ENCODE peak calls at places on chromosomes 11 and 22, in seven cellular contexts. One of them, this sample, is unnamed.

GRCh38 chr11:115439385-115439784 is 64.8 kb downstream of the CADM1 start:
- DNase-seq in iPS DF 6.9: no peak
- DNase-seq in heart right ventricle: no peak
- DNase-seq in HFF-Myc: no peak
- DNase-seq in colonic mucosa: no peak
- DNase-seq in naive thymus-derived CD4-positive, alpha-beta T cell: no peak
- DNase-seq in skeletal muscle cell: no peak
- DNase-seq in this sample: peak

GRCh38 chr11:86069408-86070086 is 663 bp upstream of the PICALM start:
- DNase-seq in naive thymus-derived CD4-positive, alpha-beta T cell: no peak
- DNase-seq in skeletal muscle cell: peak
- DNase-seq in colonic mucosa: peak
- DNase-seq in iPS DF 6.9: peak
- DNase-seq in HFF-Myc: peak
- DNase-seq in heart right ventricle: peak
- DNase-seq in this sample: peak

GRCh38 chr22:47213571-47214230 is 451.3 kb downstream of the TBC1D22A start:
- DNase-seq in heart right ventricle: no peak
- DNase-seq in HFF-Myc: no peak
- DNase-seq in skeletal muscle cell: no peak
- DNase-seq in naive thymus-derived CD4-positive, alpha-beta T cell: no peak
- DNase-seq in iPS DF 6.9: no peak
- DNase-seq in colonic mucosa: peak
- DNase-seq in this sample: no peak

GRCh38 chr11:29564501-29564900 is 452.3 kb downstream of the KCNA4 start:
- DNase-seq in HFF-Myc: no peak
- DNase-seq in colonic mucosa: no peak
- DNase-seq in iPS DF 6.9: no peak
- DNase-seq in skeletal muscle cell: no peak
- DNase-seq in naive thymus-derived CD4-positive, alpha-beta T cell: no peak
- DNase-seq in heart right ventricle: no peak
- DNase-seq in this sample: no peak

GRCh38 chr11:134664447-134664846 is 252.4 kb upstream of the B3GAT1 start:
- DNase-seq in naive thymus-derived CD4-positive, alpha-beta T cell: no peak
- DNase-seq in skeletal muscle cell: no peak
- DNase-seq in iPS DF 6.9: no peak
- DNase-seq in colonic mucosa: no peak
- DNase-seq in HFF-Myc: no peak
- DNase-seq in heart right ventricle: peak
- DNase-seq in this sample: no peak

GRCh38 chr11:898160-898517 is 12.5 kb downstream of the CHID1 start:
- DNase-seq in HFF-Myc: no peak
- DNase-seq in naive thymus-derived CD4-positive, alpha-beta T cell: no peak
- DNase-seq in skeletal muscle cell: no peak
- DNase-seq in colonic mucosa: no peak
- DNase-seq in heart right ventricle: no peak
- DNase-seq in iPS DF 6.9: no peak
- DNase-seq in this sample: no peak

GRCh38 chr22:48100685-48101417 is 1338.4 kb downstream of the TBC1D22A start:
- DNase-seq in colonic mucosa: no peak
- DNase-seq in skeletal muscle cell: no peak
- DNase-seq in naive thymus-derived CD4-positive, alpha-beta T cell: no peak
- DNase-seq in HFF-Myc: no peak
- DNase-seq in heart right ventricle: no peak
- DNase-seq in iPS DF 6.9: no peak
- DNase-seq in this sample: no peak

GRCh38 chr11:44758996-44759395 is 32.2 kb downstream of the TSPAN18 start:
- DNase-seq in colonic mucosa: no peak
- DNase-seq in heart right ventricle: no peak
- DNase-seq in iPS DF 6.9: no peak
- DNase-seq in HFF-Myc: no peak
- DNase-seq in naive thymus-derived CD4-positive, alpha-beta T cell: no peak
- DNase-seq in skeletal muscle cell: no peak
- DNase-seq in this sample: no peak

GRCh38 chr22:20399866-20400605 is 6.1 kb downstream of the ZNF74 start:
- DNase-seq in iPS DF 6.9: no peak
- DNase-seq in naive thymus-derived CD4-positive, alpha-beta T cell: no peak
- DNase-seq in colonic mucosa: no peak
- DNase-seq in skeletal muscle cell: no peak
- DNase-seq in heart right ventricle: no peak
- DNase-seq in HFF-Myc: no peak
- DNase-seq in this sample: no peak

GRCh38 chr11:82546556-82547162 is 187.0 kb downstream of the FAM181B start:
- DNase-seq in skeletal muscle cell: peak
- DNase-seq in HFF-Myc: no peak
- DNase-seq in heart right ventricle: no peak
- DNase-seq in iPS DF 6.9: no peak
- DNase-seq in colonic mucosa: no peak
- DNase-seq in naive thymus-derived CD4-positive, alpha-beta T cell: no peak
- DNase-seq in this sample: peak

GRCh38 chr11:35649984-35650383 is 12.6 kb upstream of the TRIM44 start:
- DNase-seq in naive thymus-derived CD4-positive, alpha-beta T cell: no peak
- DNase-seq in heart right ventricle: no peak
- DNase-seq in iPS DF 6.9: no peak
- DNase-seq in colonic mucosa: no peak
- DNase-seq in HFF-Myc: no peak
- DNase-seq in skeletal muscle cell: no peak
- DNase-seq in this sample: peak

GRCh38 chr11:102530558-102530957 is at the start of gene MMP7:
- DNase-seq in naive thymus-derived CD4-positive, alpha-beta T cell: no peak
- DNase-seq in colonic mucosa: no peak
- DNase-seq in iPS DF 6.9: no peak
- DNase-seq in skeletal muscle cell: peak
- DNase-seq in HFF-Myc: no peak
- DNase-seq in heart right ventricle: no peak
- DNase-seq in this sample: peak

DNA sequence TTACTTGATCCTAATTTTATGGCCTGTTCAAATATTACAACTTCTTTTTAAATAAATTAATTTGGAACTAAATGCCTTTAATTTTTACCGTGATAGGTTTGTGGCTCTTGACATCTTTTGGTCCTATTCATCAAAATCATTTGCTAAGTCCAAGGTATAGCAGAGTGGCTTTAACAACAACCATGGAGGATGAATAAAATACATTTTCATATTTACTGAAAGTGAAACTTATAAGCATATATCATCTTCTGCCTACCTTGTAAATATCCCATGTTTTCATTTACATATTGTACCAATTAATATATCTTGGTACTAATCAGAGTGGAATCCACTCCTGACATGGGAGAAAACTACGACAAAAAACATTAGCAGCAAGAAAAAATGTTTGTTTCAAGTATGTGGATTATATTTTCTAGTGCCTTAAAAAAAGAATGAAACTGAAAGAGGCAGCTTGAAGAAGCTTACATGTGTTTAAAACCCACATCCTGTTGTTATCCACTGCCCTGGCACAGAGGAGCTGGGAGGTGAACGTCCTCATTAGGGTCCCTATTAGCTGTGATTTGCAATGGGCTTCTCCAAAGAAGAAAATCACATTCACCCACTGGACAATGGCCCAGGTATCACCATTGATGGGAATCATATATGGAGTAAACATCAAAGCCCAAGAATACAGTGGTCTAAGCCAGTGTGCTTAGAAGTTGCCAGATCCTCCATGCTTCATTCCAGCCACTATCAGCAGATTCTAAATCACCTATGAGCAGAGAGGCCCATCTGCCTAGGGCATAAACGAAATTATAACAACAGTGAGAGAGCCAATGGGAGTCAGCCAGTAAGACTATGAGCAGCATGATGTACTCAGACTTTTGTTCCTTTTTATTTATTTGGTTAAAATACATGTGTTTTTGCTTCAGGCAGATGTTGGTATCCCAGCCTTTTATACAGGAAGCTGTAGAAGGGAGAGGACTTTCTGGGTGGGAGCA is 84.7 kb downstream of the MAML2 start:
- DNase-seq in skeletal muscle cell: no peak
- DNase-seq in iPS DF 6.9: no peak
- DNase-seq in heart right ventricle: no peak
- DNase-seq in naive thymus-derived CD4-positive, alpha-beta T cell: peak
- DNase-seq in colonic mucosa: no peak
- DNase-seq in HFF-Myc: peak
- DNase-seq in this sample: no peak
- H3K4me3 ChIP-seq in skeletal muscle cell: no peak
- H3K4me3 ChIP-seq in iPS DF 6.9: no peak
- H3K4me3 ChIP-seq in heart right ventricle: no peak
- H3K4me3 ChIP-seq in naive thymus-derived CD4-positive, alpha-beta T cell: peak
- H3K4me3 ChIP-seq in colonic mucosa: no peak
- H3K4me3 ChIP-seq in HFF-Myc: peak
- H3K4me3 ChIP-seq in this sample: no peak

GRCh38 chr22:33192156-33192555 is 134.0 kb upstream of the SYN3 start:
- DNase-seq in HFF-Myc: no peak
- DNase-seq in naive thymus-derived CD4-positive, alpha-beta T cell: no peak
- DNase-seq in heart right ventricle: no peak
- DNase-seq in iPS DF 6.9: no peak
- DNase-seq in colonic mucosa: no peak
- DNase-seq in skeletal muscle cell: no peak
- DNase-seq in this sample: no peak
- H3K4me3 ChIP-seq in HFF-Myc: no peak
- H3K4me3 ChIP-seq in naive thymus-derived CD4-positive, alpha-beta T cell: no peak
- H3K4me3 ChIP-seq in heart right ventricle: no peak
- H3K4me3 ChIP-seq in iPS DF 6.9: no peak
- H3K4me3 ChIP-seq in colonic mucosa: no peak
- H3K4me3 ChIP-seq in skeletal muscle cell: no peak
- H3K4me3 ChIP-seq in this sample: no peak

GRCh38 chr22:49807129-49807528 is 20.5 kb downstream of the BRD1 start:
- DNase-seq in HFF-Myc: no peak
- DNase-seq in colonic mucosa: no peak
- DNase-seq in naive thymus-derived CD4-positive, alpha-beta T cell: no peak
- DNase-seq in iPS DF 6.9: no peak
- DNase-seq in skeletal muscle cell: no peak
- DNase-seq in heart right ventricle: no peak
- DNase-seq in this sample: no peak
- H3K4me3 ChIP-seq in HFF-Myc: no peak
- H3K4me3 ChIP-seq in colonic mucosa: no peak
- H3K4me3 ChIP-seq in naive thymus-derived CD4-positive, alpha-beta T cell: no peak
- H3K4me3 ChIP-seq in iPS DF 6.9: no peak
- H3K4me3 ChIP-seq in skeletal muscle cell: no peak
- H3K4me3 ChIP-seq in heart right ventricle: no peak
- H3K4me3 ChIP-seq in this sample: no peak

GRCh38 chr11:77035041-77035440 is 843 bp downstream of the B3GNT6 start:
- DNase-seq in skeletal muscle cell: no peak
- DNase-seq in HFF-Myc: no peak
- DNase-seq in iPS DF 6.9: no peak
- DNase-seq in colonic mucosa: peak
- DNase-seq in heart right ventricle: no peak
- DNase-seq in naive thymus-derived CD4-positive, alpha-beta T cell: no peak
- DNase-seq in this sample: no peak
- H3K4me3 ChIP-seq in skeletal muscle cell: no peak
- H3K4me3 ChIP-seq in HFF-Myc: no peak
- H3K4me3 ChIP-seq in iPS DF 6.9: no peak
- H3K4me3 ChIP-seq in colonic mucosa: peak
- H3K4me3 ChIP-seq in heart right ventricle: no peak
- H3K4me3 ChIP-seq in naive thymus-derived CD4-positive, alpha-beta T cell: no peak
- H3K4me3 ChIP-seq in this sample: no peak

GRCh38 chr11:118146554-118146953 is 6.1 kb downstream of the SCN4B start:
- DNase-seq in colonic mucosa: no peak
- DNase-seq in skeletal muscle cell: no peak
- DNase-seq in HFF-Myc: no peak
- DNase-seq in iPS DF 6.9: no peak
- DNase-seq in heart right ventricle: no peak
- DNase-seq in naive thymus-derived CD4-positive, alpha-beta T cell: no peak
- DNase-seq in this sample: no peak
- H3K4me3 ChIP-seq in colonic mucosa: no peak
- H3K4me3 ChIP-seq in skeletal muscle cell: no peak
- H3K4me3 ChIP-seq in HFF-Myc: no peak
- H3K4me3 ChIP-seq in iPS DF 6.9: no peak
- H3K4me3 ChIP-seq in heart right ventricle: no peak
- H3K4me3 ChIP-seq in naive thymus-derived CD4-positive, alpha-beta T cell: no peak
- H3K4me3 ChIP-seq in this sample: no peak

GRCh38 chr22:50298937-50299656 is 8.3 kb downstream of the PLXNB2 start:
- DNase-seq in heart right ventricle: peak
- DNase-seq in iPS DF 6.9: no peak
- DNase-seq in naive thymus-derived CD4-positive, alpha-beta T cell: no peak
- DNase-seq in colonic mucosa: no peak
- DNase-seq in skeletal muscle cell: no peak
- DNase-seq in HFF-Myc: no peak
- DNase-seq in this sample: no peak
- H3K4me3 ChIP-seq in heart right ventricle: peak
- H3K4me3 ChIP-seq in iPS DF 6.9: peak
- H3K4me3 ChIP-seq in naive thymus-derived CD4-positive, alpha-beta T cell: no peak
- H3K4me3 ChIP-seq in colonic mucosa: peak
- H3K4me3 ChIP-seq in skeletal muscle cell: no peak
- H3K4me3 ChIP-seq in HFF-Myc: no peak
- H3K4me3 ChIP-seq in this sample: no peak

GRCh38 chr22:23166038-23166831 is 14.1 kb upstream of the BCR start:
- DNase-seq in colonic mucosa: no peak
- DNase-seq in skeletal muscle cell: no peak
- DNase-seq in iPS DF 6.9: no peak
- DNase-seq in HFF-Myc: no peak
- DNase-seq in naive thymus-derived CD4-positive, alpha-beta T cell: no peak
- DNase-seq in heart right ventricle: no peak
- DNase-seq in this sample: no peak

GRCh38 chr22:23164091-23164490 is 16.2 kb upstream of the BCR start:
- DNase-seq in iPS DF 6.9: no peak
- DNase-seq in naive thymus-derived CD4-positive, alpha-beta T cell: no peak
- DNase-seq in HFF-Myc: no peak
- DNase-seq in heart right ventricle: no peak
- DNase-seq in skeletal muscle cell: no peak
- DNase-seq in colonic mucosa: no peak
- DNase-seq in this sample: no peak

GRCh38 chr22:23169032-23169384 is 11.3 kb upstream of the BCR start:
- DNase-seq in iPS DF 6.9: no peak
- DNase-seq in HFF-Myc: no peak
- DNase-seq in heart right ventricle: no peak
- DNase-seq in colonic mucosa: no peak
- DNase-seq in skeletal muscle cell: no peak
- DNase-seq in naive thymus-derived CD4-positive, alpha-beta T cell: no peak
- DNase-seq in this sample: no peak

GRCh38 chr22:23166841-23167610 is 13.3 kb upstream of the BCR start:
- DNase-seq in heart right ventricle: no peak
- DNase-seq in HFF-Myc: no peak
- DNase-seq in skeletal muscle cell: no peak
- DNase-seq in colonic mucosa: no peak
- DNase-seq in iPS DF 6.9: no peak
- DNase-seq in naive thymus-derived CD4-positive, alpha-beta T cell: no peak
- DNase-seq in this sample: no peak

GRCh38 chr22:23168381-23169031 is 11.8 kb upstream of the BCR start:
- DNase-seq in HFF-Myc: no peak
- DNase-seq in naive thymus-derived CD4-positive, alpha-beta T cell: no peak
- DNase-seq in heart right ventricle: no peak
- DNase-seq in colonic mucosa: no peak
- DNase-seq in skeletal muscle cell: no peak
- DNase-seq in iPS DF 6.9: no peak
- DNase-seq in this sample: no peak
- H3K4me3 ChIP-seq in HFF-Myc: no peak
- H3K4me3 ChIP-seq in naive thymus-derived CD4-positive, alpha-beta T cell: no peak
- H3K4me3 ChIP-seq in heart right ventricle: no peak
- H3K4me3 ChIP-seq in colonic mucosa: no peak
- H3K4me3 ChIP-seq in skeletal muscle cell: no peak
- H3K4me3 ChIP-seq in iPS DF 6.9: no peak
- H3K4me3 ChIP-seq in this sample: no peak

This sample was measured in bronchial epithelial cell.